ENCODE peak calls at places on chromosomes 7 and 10, in seven cellular contexts. M is activated T-helper 1 cell treated with anti-CD3 and anti-CD28 coated beads, Interleukin-2, amount 50 U/mL, for 16 hours; A is ovary; N is NCI-H1694 treated with DMSO at 0.1 percent for 48 hours; G is stimulated activated CD8-positive, alpha-beta memory T cell treated with anti-CD3 and anti-CD28 coated beads, Interleukin-7, amount 100 ng/mL, for 4 hours; P is AG04450; Q is activated naive CD4-positive, alpha-beta T cell treated with Interleukin-2 at 50 U/mL for 16 hours. E is an unnamed sample.

GRCh38 chr10:131649609-131650008 is 251.2 kb upstream of the PPP2R2D start:
- DNase-seq in M (no peak), A (no peak), N (no peak), G (no peak), P (no peak), Q (no peak), E (no peak)

GRCh38 chr10:25707541-25707940 is 226.5 kb upstream of the MYO3A start:
- DNase-seq in M (no peak), A (no peak), N (no peak), G (no peak), P (no peak), Q (no peak), E (no peak)

GRCh38 chr10:113059001-113059780 is 109.1 kb downstream of the TCF7L2 start:
- DNase-seq in M (no peak), A (peak; percentile 63), N (no peak), G (no peak), P (peak; percentile 36), Q (no peak), E (no peak)

GRCh38 chr10:116636385-116636784 is 15.6 kb downstream of the PNLIPRP2 start:
- DNase-seq in M (no peak), A (no peak), N (no peak), G (no peak), P (no peak), Q (no peak), E (no peak)

GRCh38 chr10:44340557-44340956 is 44.3 kb downstream of the CXCL12 start:
- DNase-seq in M (no peak), A (no peak), N (no peak), G (no peak), P (no peak), Q (no peak), E (peak; percentile 11)

GRCh38 chr7:132500727-132501410 is 75.4 kb downstream of the PLXNA4 start:
- DNase-seq in M (no peak), A (peak; percentile 76), N (no peak), G (no peak), P (no peak), Q (no peak), E (peak; percentile 70)

GRCh38 chr7:124575181-124575580 is 190.4 kb downstream of the GPR37 start:
- DNase-seq in M (no peak), A (no peak), N (no peak), G (no peak), P (no peak), Q (no peak), E (no peak)

GRCh38 chr7:2495402-2496309 is 19.5 kb upstream of the GRIFIN start:
- DNase-seq in M (no peak), A (no peak), N (peak; percentile 91), G (no peak), P (no peak), Q (no peak), E (no peak)

GRCh38 chr10:103629581-103629980 is 136.1 kb downstream of the NEURL1 start:
- DNase-seq in M (no peak), A (no peak), N (no peak), G (no peak), P (no peak), Q (no peak), E (no peak)

GRCh38 chr7:133941496-133941895 is 185.6 kb upstream of the LRGUK start:
- DNase-seq in M (no peak), A (no peak), N (no peak), G (no peak), P (peak; percentile 15), Q (no peak), E (no peak)

GRCh38 chr10:73841526-73842285 is 30.3 kb upstream of the NDST2 start:
- DNase-seq in M (no peak), A (no peak), N (no peak), G (no peak), P (no peak), Q (no peak), E (no peak)

GRCh38 chr7:37065779-37066271 is 341.5 kb upstream of the AOAH start:
- DNase-seq in M (no peak), A (no peak), N (no peak), G (no peak), P (no peak), Q (peak; percentile 42), E (no peak)

GRCh38 chr10:86263907-86264306 is 102.7 kb downstream of the GRID1 start:
- DNase-seq in M (no peak), A (no peak), N (no peak), G (no peak), P (no peak), Q (no peak), E (peak; percentile 10)